ENCODE peak calls at places on chromosomes 4 and X, in four cellular contexts. One of them, this sample, is unnamed.

GRCh38 chrX:135740683-135741149 is 27.3 kb downstream of the CT45A3 start:
- DNase-seq in body of pancreas: peak
- DNase-seq in H54: peak
- DNase-seq in spleen: peak
- DNase-seq in this sample: no peak

GRCh38 chr4:184317234-184317918 is 99.7 kb upstream of the ENPP6 start:
- DNase-seq in body of pancreas: no peak
- DNase-seq in H54: no peak
- DNase-seq in spleen: no peak
- DNase-seq in this sample: no peak

GRCh38 chr4:85423414-85423813 is 51.5 kb upstream of the ARHGAP24 start:
- DNase-seq in body of pancreas: no peak
- DNase-seq in H54: no peak
- DNase-seq in spleen: no peak
- DNase-seq in this sample: no peak

GRCh38 chrX:129472116-129472515 is 51.2 kb downstream of the SMARCA1 start:
- DNase-seq in body of pancreas: no peak
- DNase-seq in H54: no peak
- DNase-seq in spleen: no peak
- DNase-seq in this sample: no peak

GRCh38 chr4:89121711-89122387 is 10.5 kb downstream of the TIGD2 start:
- DNase-seq in body of pancreas: no peak
- DNase-seq in H54: no peak
- DNase-seq in spleen: no peak
- DNase-seq in this sample: no peak

GRCh38 chrX:72045141-72045540 is 86.6 kb downstream of the RTL5 start:
- DNase-seq in body of pancreas: no peak
- DNase-seq in H54: no peak
- DNase-seq in spleen: no peak
- DNase-seq in this sample: no peak

GRCh38 chrX:102546818-102547493 is 30.4 kb upstream of the TMSB15A start:
- DNase-seq in body of pancreas: no peak
- DNase-seq in H54: no peak
- DNase-seq in spleen: no peak
- DNase-seq in this sample: no peak

GRCh38 chrX:151985955-151986354 is 11.5 kb upstream of the GABRE start:
- DNase-seq in body of pancreas: peak
- DNase-seq in H54: no peak
- DNase-seq in spleen: no peak
- DNase-seq in this sample: no peak

GRCh38 chr4:24704152-24704551 is 91.2 kb upstream of the SOD3 start:
- DNase-seq in body of pancreas: no peak
- DNase-seq in H54: no peak
- DNase-seq in spleen: no peak
- DNase-seq in this sample: no peak

GRCh38 chr4:185054876-185055275 is 36.6 kb downstream of the HELT start:
- DNase-seq in body of pancreas: no peak
- DNase-seq in H54: no peak
- DNase-seq in spleen: no peak
- DNase-seq in this sample: no peak

GRCh38 chr4:105541420-105541819 is 11.0 kb upstream of the ARHGEF38 start:
- DNase-seq in body of pancreas: peak
- DNase-seq in H54: no peak
- DNase-seq in spleen: no peak
- DNase-seq in this sample: no peak

GRCh38 chrX:32024072-32024471 is 952.2 kb upstream of the FTHL17 start:
- DNase-seq in body of pancreas: no peak
- DNase-seq in H54: no peak
- DNase-seq in spleen: no peak
- DNase-seq in this sample: no peak

GRCh38 chr4:162015090-162015489 is 148.7 kb downstream of the FSTL5 start:
- DNase-seq in body of pancreas: no peak
- DNase-seq in H54: no peak
- DNase-seq in spleen: no peak
- DNase-seq in this sample: no peak

GRCh38 chr4:184795214-184795844 is 30.4 kb downstream of the ACSL1 start:
- DNase-seq in body of pancreas: no peak
- DNase-seq in H54: no peak
- DNase-seq in spleen: no peak
- DNase-seq in this sample: no peak

GRCh38 chr4:104501290-104501689 is 6.6 kb upstream of the CXXC4 start:
- DNase-seq in body of pancreas: no peak
- DNase-seq in H54: no peak
- DNase-seq in spleen: no peak
- DNase-seq in this sample: no peak

GRCh38 chrX:22666441-22666840 is 333.3 kb upstream of the DDX53 start:
- DNase-seq in body of pancreas: no peak
- DNase-seq in H54: peak
- DNase-seq in spleen: no peak
- DNase-seq in this sample: peak

GRCh38 chrX:56385336-56385735 is 153.2 kb downstream of the KLF8 start:
- DNase-seq in body of pancreas: no peak
- DNase-seq in H54: no peak
- DNase-seq in spleen: no peak
- DNase-seq in this sample: no peak

GRCh38 chr4:122480023-122480422 is 23.5 kb upstream of the IL2 start:
- DNase-seq in body of pancreas: no peak
- DNase-seq in H54: no peak
- DNase-seq in spleen: no peak
- DNase-seq in this sample: no peak

GRCh38 chr4:97670703-97671269 is 472.5 kb downstream of the STPG2 start:
- DNase-seq in body of pancreas: no peak
- DNase-seq in H54: no peak
- DNase-seq in spleen: no peak
- DNase-seq in this sample: no peak

GRCh38 chrX:120457766-120458180 is 11.3 kb downstream of the LAMP2 start:
- DNase-seq in body of pancreas: no peak
- DNase-seq in H54: peak
- DNase-seq in spleen: no peak
- DNase-seq in this sample: no peak

GRCh38 chrX:40152706-40153334 is 55.1 kb upstream of the BCOR start:
- DNase-seq in body of pancreas: peak
- DNase-seq in H54: peak
- DNase-seq in spleen: peak
- DNase-seq in this sample: no peak

GRCh38 chr4:2413821-2414610 is 4.4 kb downstream of the ZFYVE28 start:
- DNase-seq in body of pancreas: no peak
- DNase-seq in H54: no peak
- DNase-seq in spleen: peak
- DNase-seq in this sample: no peak

GRCh38 chr4:2411786-2412510 is 6.5 kb downstream of the ZFYVE28 start:
- DNase-seq in body of pancreas: no peak
- DNase-seq in H54: no peak
- DNase-seq in spleen: no peak
- DNase-seq in this sample: no peak

GRCh38 chr4:2412885-2413716 is 5.3 kb downstream of the ZFYVE28 start:
- DNase-seq in body of pancreas: peak
- DNase-seq in H54: peak
- DNase-seq in spleen: peak
- DNase-seq in this sample: peak

GRCh38 chr4:2415213-2415612 is 3.2 kb downstream of the ZFYVE28 start:
- DNase-seq in body of pancreas: no peak
- DNase-seq in H54: no peak
- DNase-seq in spleen: no peak
- DNase-seq in this sample: no peak

GRCh38 chr4:2412534-2412884 is 5.9 kb downstream of the ZFYVE28 start:
- DNase-seq in body of pancreas: no peak
- DNase-seq in H54: peak
- DNase-seq in spleen: peak
- DNase-seq in this sample: peak
- TF ChIP-seq POLR2A in body of pancreas: no peak
- TF ChIP-seq POLR2A in H54: no peak
- TF ChIP-seq POLR2A in spleen: no peak
- TF ChIP-seq POLR2A in this sample: no peak

DNA sequence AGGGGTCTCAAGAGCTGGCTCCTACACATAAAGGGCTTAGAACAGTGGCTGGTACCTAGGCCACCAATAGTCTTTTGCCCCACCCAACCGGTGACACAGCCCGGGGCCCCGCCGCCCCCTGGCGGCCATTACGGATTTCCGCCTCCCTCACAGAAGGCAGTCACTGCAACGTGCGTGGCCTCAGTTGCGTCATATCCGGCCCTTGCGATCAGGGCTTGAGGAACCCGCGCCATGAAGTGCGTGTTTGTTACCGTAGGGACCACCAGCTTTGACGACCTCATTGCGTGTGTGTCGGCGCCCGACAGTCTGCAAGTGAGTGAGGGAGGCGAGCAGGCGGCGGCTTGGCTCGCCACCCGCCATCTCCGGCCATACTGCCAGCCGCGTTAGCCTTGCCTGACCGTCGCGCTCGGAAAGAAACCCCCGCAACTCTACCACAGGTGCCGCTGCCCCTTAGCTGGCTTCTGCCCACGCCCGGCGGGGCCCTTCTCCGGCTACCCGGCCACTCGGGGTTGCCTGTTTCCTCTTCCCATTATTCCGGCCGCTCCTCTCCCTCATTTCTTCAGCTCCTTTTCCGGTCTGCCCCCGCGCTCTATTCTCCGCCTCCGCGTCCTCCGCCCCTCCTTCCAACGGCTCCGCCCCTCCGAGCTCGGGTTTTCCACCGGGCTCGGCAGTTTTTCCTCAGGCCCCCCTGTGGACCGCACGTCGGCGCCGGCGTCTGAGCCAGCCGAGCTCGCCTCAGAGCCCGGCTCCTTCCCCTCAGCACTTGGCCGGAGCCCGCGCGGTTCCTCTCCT is at the start of gene ALG13:
- DNase-seq in body of pancreas: peak
- DNase-seq in H54: peak
- DNase-seq in spleen: peak
- DNase-seq in this sample: peak
- TF ChIP-seq POLR2A in body of pancreas: peak
- TF ChIP-seq POLR2A in H54: peak
- TF ChIP-seq POLR2A in spleen: no peak
- TF ChIP-seq POLR2A in this sample: peak

DNA sequence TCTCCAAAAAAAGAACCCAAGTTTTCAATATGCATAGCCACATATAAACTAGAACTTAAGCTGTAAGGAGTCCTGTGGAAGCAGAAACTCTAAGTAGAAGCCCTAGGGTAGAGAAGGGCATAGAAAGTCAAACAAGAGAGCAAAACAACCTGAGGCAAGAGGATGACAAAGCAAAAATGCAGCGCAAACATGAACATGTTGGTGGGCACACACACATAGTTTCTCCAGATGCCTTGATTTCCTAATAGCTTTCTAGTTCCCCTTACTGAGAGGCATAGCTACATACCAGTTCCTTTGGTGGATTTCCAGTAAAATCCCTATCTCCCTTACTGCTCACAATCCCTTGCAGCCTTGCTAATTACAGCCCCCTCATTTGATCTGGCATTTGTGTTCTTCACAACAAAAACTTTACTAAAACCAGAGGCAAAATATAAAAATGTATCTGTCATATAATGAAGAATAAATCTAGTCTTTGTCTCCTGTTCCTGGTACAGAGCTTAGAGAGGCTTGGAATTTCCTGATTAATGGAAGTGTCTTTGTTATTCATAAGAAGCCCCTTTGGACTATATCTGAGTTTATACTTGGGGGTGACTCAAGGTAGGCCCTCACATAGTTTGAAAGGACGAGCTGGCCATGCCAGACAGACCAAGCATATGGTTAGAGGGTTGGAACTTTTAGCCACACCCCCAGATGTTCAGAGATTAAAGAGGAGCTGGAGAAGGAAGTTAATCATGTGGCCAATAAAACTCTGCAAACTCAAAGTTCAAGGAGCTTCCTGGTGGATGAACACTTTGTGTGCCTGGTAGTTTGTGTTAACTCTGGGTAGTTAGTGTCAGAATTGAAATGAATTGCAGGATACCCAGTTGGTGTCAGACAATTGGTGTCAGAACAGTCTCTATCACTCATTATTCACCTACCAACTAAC is 52.7 kb upstream of the ZCCHC13 start:
- DNase-seq in body of pancreas: no peak
- DNase-seq in H54: no peak
- DNase-seq in spleen: no peak
- DNase-seq in this sample: peak
- TF ChIP-seq POLR2A in body of pancreas: no peak
- TF ChIP-seq POLR2A in H54: no peak
- TF ChIP-seq POLR2A in spleen: no peak
- TF ChIP-seq POLR2A in this sample: no peak

GRCh38 chr4:176339936-176340761 is 20.4 kb downstream of the SPCS3 start:
- DNase-seq in body of pancreas: no peak
- DNase-seq in H54: no peak
- DNase-seq in spleen: no peak
- DNase-seq in this sample: no peak

GRCh38 chr4:176340871-176341685 is 21.3 kb downstream of the SPCS3 start:
- DNase-seq in body of pancreas: no peak
- DNase-seq in H54: no peak
- DNase-seq in spleen: no peak
- DNase-seq in this sample: peak

GRCh38 chr4:176334066-176334465 is 14.3 kb downstream of the SPCS3 start:
- DNase-seq in body of pancreas: no peak
- DNase-seq in H54: no peak
- DNase-seq in spleen: no peak
- DNase-seq in this sample: no peak

GRCh38 chr4:176333076-176333475 is 13.3 kb downstream of the SPCS3 start:
- DNase-seq in body of pancreas: no peak
- DNase-seq in H54: no peak
- DNase-seq in spleen: no peak
- DNase-seq in this sample: no peak

GRCh38 chr4:176335421-176335820 is 15.7 kb downstream of the SPCS3 start:
- DNase-seq in body of pancreas: no peak
- DNase-seq in H54: no peak
- DNase-seq in spleen: no peak
- DNase-seq in this sample: no peak
- TF ChIP-seq POLR2A in body of pancreas: no peak
- TF ChIP-seq POLR2A in H54: no peak
- TF ChIP-seq POLR2A in spleen: no peak
- TF ChIP-seq POLR2A in this sample: no peak

DNA sequence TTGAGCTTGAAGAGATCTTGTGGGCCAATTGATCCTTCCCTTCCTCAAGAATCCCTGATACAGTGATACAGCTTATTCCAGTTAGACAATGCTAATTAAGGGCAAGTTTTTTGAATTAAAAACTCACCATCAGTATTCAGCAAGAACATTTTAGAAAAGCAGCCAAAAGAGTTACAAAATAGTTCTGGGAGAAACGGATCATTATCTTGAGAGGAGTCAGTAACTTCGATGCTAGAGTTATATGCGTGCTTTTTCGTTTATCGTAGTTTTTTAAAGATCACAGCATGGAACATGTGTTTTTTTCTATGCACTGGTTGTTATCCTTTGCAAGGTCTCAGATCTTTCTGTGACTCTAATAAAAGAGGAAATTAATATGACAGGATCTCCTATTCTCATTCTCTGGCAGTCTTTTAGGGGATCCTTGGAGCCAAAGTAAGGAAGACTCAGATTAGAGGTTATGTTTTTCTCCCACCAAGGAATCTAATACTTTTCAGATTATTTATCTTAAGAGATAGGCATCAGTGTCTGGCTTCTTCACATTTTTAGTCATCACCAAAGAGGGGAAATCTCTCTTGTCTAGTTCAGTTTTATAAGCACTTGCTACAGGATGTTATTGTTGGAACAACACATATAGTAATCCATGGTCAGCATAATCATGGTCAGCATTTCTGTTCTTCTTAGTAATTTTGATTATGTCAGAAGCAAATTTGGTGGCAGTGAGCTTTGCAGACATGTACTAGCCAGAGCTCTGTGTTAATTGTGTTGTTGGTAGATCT is 109.7 kb downstream of the PDLIM5 start:
- DNase-seq in body of pancreas: no peak
- DNase-seq in H54: no peak
- DNase-seq in spleen: no peak
- DNase-seq in this sample: no peak
- TF ChIP-seq POLR2A in body of pancreas: no peak
- TF ChIP-seq POLR2A in H54: no peak
- TF ChIP-seq POLR2A in spleen: no peak
- TF ChIP-seq POLR2A in this sample: no peak

This sample was measured in erythroblast.